ENCODE peak calls at places on chromosomes 13 and 19, in five cellular contexts. L, B, F, D and A are unnamed samples.

GRCh38 chr19:4829001-4829712 is 2.4 kb downstream of the TICAM1 start:
- DNase-seq in D (no peak), F (peak; percentile 74), L (no peak), B (no peak), A (no peak)

GRCh38 chr13:41960195-41960699 is 662 bp downstream of the VWA8 start:
- DNase-seq in B (no peak), F (peak; percentile 46), L (no peak), D (peak; percentile 35), A (peak; percentile 40)

GRCh38 chr19:4871711-4872110 is 4.2 kb upstream of the PLIN3 start:
- DNase-seq in F (no peak), B (no peak), D (no peak), L (no peak), A (no peak)

GRCh38 chr19:35140898-35141626 is 2.0 kb upstream of the FXYD7 start:
- DNase-seq in L (peak; percentile 99), B (peak; percentile 96), D (peak; percentile 92), F (peak; percentile 38), A (peak; percentile 93)

GRCh38 chr13:53032849-53033248 is 4.2 kb downstream of the OLFM4 start:
- DNase-seq in D (no peak), L (no peak), F (no peak), B (no peak), A (no peak)

GRCh38 chr13:50156722-50157121 is 141.5 kb downstream of the KCNRG start:
- DNase-seq in D (peak; percentile 23), L (no peak), B (no peak), F (peak; percentile 48), A (no peak)

GRCh38 chr19:16260160-16260793 is 62.6 kb downstream of the AP1M1 start:
- DNase-seq in L (no peak), D (no peak), B (no peak), F (no peak), A (no peak)

GRCh38 chr19:30719189-30719990 is 347.2 kb downstream of the ZNF536 start:
- DNase-seq in B (peak; percentile 34), L (no peak), D (peak; percentile 68), F (no peak), A (no peak)

GRCh38 chr13:23488442-23488841 is 54.9 kb upstream of the SACS start:
- DNase-seq in D (no peak), F (peak; percentile 46), B (no peak), L (no peak), A (no peak)

GRCh38 chr13:38045278-38046048 is 175.9 kb upstream of the TRPC4 start:
- DNase-seq in B (no peak), L (no peak), D (peak; percentile 64), F (peak; percentile 2), A (peak; percentile 21)

GRCh38 chr13:57825066-57825465 is 193.5 kb downstream of the PCDH17 start:
- DNase-seq in D (no peak), L (no peak), B (no peak), F (no peak), A (no peak)

GRCh38 chr13:44853641-44854040 is 135.6 kb downstream of the NUFIP1 start:
- DNase-seq in B (peak; percentile 62), L (no peak), D (no peak), F (peak; percentile 90), A (no peak)

GRCh38 chr13:93425411-93425810 is 198.8 kb downstream of the GPC6 start:
- DNase-seq in B (no peak), F (no peak), L (no peak), D (no peak), A (no peak)

GRCh38 chr19:15199652-15200574 is 882 bp downstream of the NOTCH3 start:
- DNase-seq in F (no peak), B (peak; percentile 42), L (no peak), D (peak; percentile 91), A (no peak)

GRCh38 chr13:112897956-112898785 is 70.8 kb upstream of the MCF2L start:
- DNase-seq in L (no peak), B (peak; percentile 18), F (no peak), D (no peak), A (no peak)

GRCh38 chr19:38499532-38499931 is 66.0 kb downstream of the RYR1 start:
- DNase-seq in L (no peak), F (no peak), B (no peak), D (no peak), A (no peak)

GRCh38 chr13:99351772-99352171 is 44.6 kb upstream of the GPR183 start:
- DNase-seq in B (no peak), D (no peak), L (peak; percentile 70), F (no peak), A (no peak)

DNA sequence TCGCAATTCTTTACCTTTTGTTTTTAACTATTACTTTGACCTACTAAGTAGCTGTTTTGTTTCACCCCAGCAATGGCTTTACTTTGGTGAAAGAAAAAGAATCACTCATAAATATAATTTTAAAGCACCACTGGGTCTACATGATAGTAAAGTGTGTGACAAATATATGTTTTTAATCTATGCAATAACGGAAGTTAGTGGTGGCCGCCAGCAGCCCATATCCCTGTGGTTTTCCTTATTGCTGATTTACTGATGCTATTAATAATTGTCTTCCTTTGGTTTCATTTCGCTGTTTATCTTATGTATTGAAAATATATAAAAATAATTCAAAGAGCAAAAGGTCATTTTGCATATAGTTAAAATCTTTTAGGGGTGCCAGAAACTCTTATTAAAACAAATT is 491.3 kb downstream of the DIAPH3 start:
- DNase-seq in D (no peak), F (no peak), B (no peak), L (no peak), A (no peak)
- TF ChIP-seq POLR2AphosphoS5 in D (no peak), F (no peak), B (no peak), L (no peak), A (no peak)

GRCh38 chr19:49918089-49918488 is 10.9 kb upstream of the ATF5 start:
- DNase-seq in B (no peak), D (no peak), L (no peak), F (no peak), A (no peak)

GRCh38 chr19:49915271-49915670 is 13.7 kb upstream of the ATF5 start:
- DNase-seq in L (no peak), D (no peak), B (no peak), F (no peak), A (no peak)

GRCh38 chr19:49920624-49921363 is 8.2 kb upstream of the ATF5 start:
- DNase-seq in L (no peak), F (no peak), B (no peak), D (no peak), A (no peak)

GRCh38 chr19:49913720-49914119 is 15.3 kb upstream of the ATF5 start:
- DNase-seq in F (no peak), L (no peak), D (no peak), B (no peak), A (no peak)

GRCh38 chr19:49916839-49917733 is 11.9 kb upstream of the ATF5 start:
- DNase-seq in F (no peak), L (no peak), D (peak; percentile 66), B (no peak), A (no peak)
- TF ChIP-seq POLR2AphosphoS5 in F (no peak), L (no peak), D (no peak), B (no peak), A (no peak)

GRCh38 chr13:97249093-97249787 is 27.1 kb downstream of the MBNL2 start:
- DNase-seq in B (no peak), D (no peak), L (no peak), F (no peak), A (no peak)
- TF ChIP-seq POLR2AphosphoS5 in B (no peak), D (no peak), L (no peak), F (no peak), A (no peak)

DNA sequence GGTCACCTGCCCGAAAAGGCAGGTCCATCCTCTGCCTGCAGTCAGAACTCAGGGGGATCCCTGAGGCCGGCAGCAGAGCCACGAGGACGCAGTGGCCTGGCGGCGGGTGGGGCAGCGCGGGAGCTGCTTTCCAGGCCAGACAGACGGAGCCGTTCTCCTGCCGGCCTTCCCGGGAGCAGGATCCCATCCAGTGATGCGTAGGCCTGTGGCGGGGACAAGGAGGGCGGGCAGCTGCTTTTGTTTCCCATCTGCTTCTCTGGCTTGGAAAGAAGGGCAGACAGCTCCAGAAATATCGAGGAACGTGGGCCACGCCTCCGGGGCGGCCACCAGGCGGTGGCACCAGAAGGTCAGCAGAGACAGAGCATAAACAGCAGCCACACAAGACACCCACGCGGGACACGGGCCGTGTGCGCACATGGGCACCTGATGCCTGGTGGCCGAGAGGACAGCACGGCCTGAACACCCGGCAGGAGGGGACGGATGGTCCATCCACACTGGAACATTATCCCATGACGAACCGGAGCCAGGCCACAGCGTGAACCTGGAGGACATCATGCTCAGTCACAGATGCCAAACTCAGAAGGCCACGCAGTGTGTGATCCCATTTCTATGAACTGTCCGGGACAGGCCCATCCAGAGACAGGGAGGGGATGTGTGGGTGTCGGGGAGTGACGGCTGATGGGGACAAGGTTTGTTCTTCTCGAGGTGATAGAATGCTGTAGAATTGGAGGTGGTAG is 13.9 kb upstream of the MKNK2 start:
- DNase-seq in B (peak; percentile 35), L (no peak), D (no peak), F (no peak), A (no peak)
- TF ChIP-seq POLR2AphosphoS5 in B (peak; percentile 62), L (peak; percentile 49), D (no peak), F (no peak), A (no peak)

DNA sequence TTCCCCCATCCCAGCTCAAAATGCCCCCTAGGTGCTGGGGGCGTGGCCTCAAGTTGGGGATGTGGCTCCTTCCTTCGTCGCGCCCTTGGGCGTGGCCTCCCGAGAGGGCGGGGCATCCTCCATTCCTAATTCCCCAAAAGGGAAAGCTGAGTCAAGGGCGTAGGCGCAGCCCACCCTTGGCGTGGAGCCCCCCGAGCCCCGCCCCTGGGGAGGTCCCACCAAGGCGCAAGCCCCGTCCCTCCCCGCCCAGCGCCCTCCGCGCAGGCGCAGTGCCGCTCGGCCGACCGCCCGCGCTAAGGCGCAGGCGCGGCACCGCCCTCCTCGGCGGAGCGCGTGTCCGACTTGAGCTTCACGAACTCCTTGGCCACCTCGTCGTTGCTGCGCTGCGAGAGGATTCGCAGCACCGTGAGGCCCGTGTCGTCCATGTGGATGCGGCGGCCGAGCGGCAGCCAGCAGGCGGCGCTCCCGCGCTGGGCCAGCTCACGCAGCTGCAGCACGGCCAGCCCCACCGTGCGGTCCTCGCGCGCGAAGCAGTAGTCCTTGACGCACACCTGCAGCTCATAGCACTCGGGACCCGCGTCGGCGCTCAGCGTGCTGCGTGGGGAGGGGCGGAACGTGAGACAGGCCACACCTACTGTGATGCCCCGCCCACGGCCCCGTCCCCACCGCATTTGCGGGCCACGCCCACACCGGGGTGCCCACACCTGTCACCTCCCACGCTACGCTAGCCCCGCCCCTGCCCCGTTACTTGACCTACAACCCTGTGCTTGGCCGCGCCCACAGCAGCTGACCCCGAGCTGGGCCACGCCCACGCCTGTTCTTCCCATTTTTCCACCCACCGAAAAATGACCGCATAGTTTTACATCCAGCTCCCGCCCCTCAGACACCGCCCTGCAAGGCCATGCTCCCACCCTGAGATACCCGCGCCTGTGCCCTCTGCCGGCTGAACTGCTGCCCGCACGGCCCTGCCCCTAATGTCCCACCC is 50.6 kb downstream of the COLGALT1 start:
- DNase-seq in D (peak; percentile 97), B (peak; percentile 80), F (peak; percentile 80), L (no peak), A (peak; percentile 96)
- TF ChIP-seq POLR2AphosphoS5 in D (peak; percentile 70), B (no peak), F (peak; percentile 57), L (peak; percentile 20), A (peak; percentile 11)